ENCODE peak calls at places on chromosomes 16 and 17, in nine cellular contexts. G, X, E, N, J, M, T, Q and D are unnamed samples. For H3K4me1, the result is how much of the 10 kb centered on the place peaks cover.

GRCh38 chr17:83173180-83173996 is 94.0 kb downstream of the METRNL start:
- DNase-seq in E (peak), T (no peak), Q (no peak), N (no peak), M (no peak), J (peak), X (no peak), G (peak), D (no peak)

GRCh38 chr16:27449434-27450188 is 47.6 kb downstream of the IL21R start:
- DNase-seq in N (no peak), E (no peak), J (no peak), M (no peak), T (no peak), G (no peak), X (no peak), Q (peak), D (no peak)

GRCh38 chr17:11928436-11928835 is 68.8 kb downstream of the ZNF18 start:
- DNase-seq in N (no peak), J (no peak), M (no peak), X (peak), Q (no peak), E (no peak), G (no peak), T (no peak), D (no peak)

GRCh38 chr17:63834431-63835166 is 7.1 kb upstream of the FTSJ3 start:
- DNase-seq in Q (peak), X (peak), T (no peak), J (no peak), N (no peak), E (no peak), G (peak), M (no peak), D (no peak)

GRCh38 chr17:31002047-31002446 is 31.2 kb downstream of the RNF135 start:
- DNase-seq in G (no peak), E (no peak), Q (no peak), T (no peak), M (no peak), X (no peak), J (no peak), N (no peak), D (no peak)

GRCh38 chr17:72719582-72720493 is 372.6 kb downstream of the SLC39A11 start:
- DNase-seq in Q (peak), G (no peak), N (no peak), T (no peak), E (no peak), X (no peak), J (no peak), M (no peak), D (no peak)

GRCh38 chr16:70804729-70805169 is 3.8 kb upstream of the VAC14 start:
- DNase-seq in T (no peak), G (peak), Q (no peak), J (no peak), E (no peak), N (no peak), X (no peak), M (no peak), D (no peak)

GRCh38 chr16:17282247-17282646 is 188.5 kb downstream of the XYLT1 start:
- DNase-seq in G (no peak), X (no peak), E (no peak), J (no peak), Q (no peak), N (no peak), M (no peak), T (no peak), D (no peak)

GRCh38 chr17:17152385-17152784 is 53.7 kb downstream of the PLD6 start:
- DNase-seq in M (peak), X (no peak), N (peak), E (no peak), T (no peak), Q (no peak), J (no peak), G (no peak), D (no peak)

GRCh38 chr17:65041518-65041917 is 15.0 kb downstream of the GNA13 start:
- DNase-seq in N (no peak), E (no peak), G (no peak), X (no peak), T (no peak), M (no peak), Q (no peak), J (no peak), D (no peak)

GRCh38 chr17:29205047-29205446 is 24.8 kb upstream of the MYO18A start:
- DNase-seq in M (no peak), G (no peak), X (no peak), E (no peak), T (no peak), N (no peak), J (no peak), Q (no peak), D (no peak)

GRCh38 chr16:88342491-88342890 is 40.3 kb upstream of the ZNF469 start:
- DNase-seq in M (peak), N (no peak), E (no peak), J (no peak), Q (no peak), T (no peak), X (no peak), G (no peak), D (no peak)

GRCh38 chr16:72815348-72816318 is 232.3 kb downstream of the ZFHX3 start:
- DNase-seq in E (no peak), T (no peak), N (no peak), M (no peak), J (no peak), Q (no peak), X (no peak), G (no peak), D (no peak)

GRCh38 chr16:57000271-57001025 is 11.1 kb downstream of the NLRC5 start:
- DNase-seq in X (no peak), N (no peak), Q (no peak), E (no peak), M (peak), T (peak), G (no peak), J (peak), D (peak)

GRCh38 chr16:57007050-57007449 is 17.7 kb downstream of the NLRC5 start:
- DNase-seq in X (no peak), Q (no peak), M (no peak), E (no peak), J (no peak), N (no peak), G (no peak), T (no peak), D (no peak)

GRCh38 chr16:57001026-57001669 is 11.8 kb downstream of the NLRC5 start:
- DNase-seq in J (no peak), G (no peak), X (no peak), M (no peak), E (no peak), Q (no peak), T (no peak), N (no peak), D (no peak)

GRCh38 chr16:57004387-57005250 is 15.3 kb downstream of the NLRC5 start:
- DNase-seq in N (peak), Q (no peak), E (no peak), X (no peak), G (no peak), M (no peak), J (no peak), T (no peak), D (peak)

GRCh38 chr16:57003439-57004386 is 14.4 kb downstream of the NLRC5 start:
- DNase-seq in Q (no peak), E (no peak), G (no peak), N (peak), T (no peak), X (no peak), J (no peak), M (no peak), D (no peak)
- H3K4me1 ChIP-seq in Q (half or more), E (under half), G (under half), N (under half), T (under half), X (under half), J (under half), M (under half), D (under half)

DNA sequence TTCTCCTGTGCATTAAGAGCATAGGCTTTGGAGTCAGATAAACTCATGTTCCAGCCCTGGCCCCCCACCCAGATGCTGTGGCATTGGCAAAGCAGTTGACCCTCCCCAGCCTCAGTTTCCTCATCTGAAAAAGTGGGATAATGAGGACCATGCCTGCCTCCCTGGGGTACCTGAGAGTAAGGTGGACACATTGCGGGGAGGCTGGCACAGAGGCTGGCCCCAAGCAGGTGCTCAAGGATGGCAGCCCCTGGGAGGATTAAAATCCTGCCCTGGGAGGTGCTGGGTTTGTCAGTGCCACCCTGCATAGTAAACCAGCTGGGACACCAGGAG is 11.8 kb downstream of the ENPP7 start:
- DNase-seq in N (no peak), X (no peak), G (no peak), M (no peak), J (no peak), Q (no peak), E (no peak), T (no peak), D (no peak)
- H3K4me1 ChIP-seq in N (under half), X (under half), G (under half), M (under half), J (under half), Q (under half), E (under half), T (under half), D (under half)

GRCh38 chr17:74282587-74283370 is 8.7 kb downstream of the DNAI2 start:
- DNase-seq in T (no peak), N (no peak), M (no peak), Q (peak), G (no peak), J (no peak), X (no peak), E (no peak), D (no peak)

GRCh38 chr17:74280093-74280513 is 6.1 kb downstream of the DNAI2 start:
- DNase-seq in X (no peak), J (no peak), G (no peak), T (no peak), Q (peak), N (no peak), M (peak), E (no peak), D (no peak)

GRCh38 chr17:74277935-74278334 is 3.9 kb downstream of the DNAI2 start:
- DNase-seq in G (no peak), T (no peak), Q (no peak), N (no peak), M (no peak), J (no peak), E (no peak), X (no peak), D (no peak)

GRCh38 chr17:74283371-74283673 is 9.3 kb downstream of the DNAI2 start:
- DNase-seq in J (no peak), M (no peak), G (no peak), X (no peak), T (no peak), Q (no peak), E (no peak), N (no peak), D (no peak)

DNA sequence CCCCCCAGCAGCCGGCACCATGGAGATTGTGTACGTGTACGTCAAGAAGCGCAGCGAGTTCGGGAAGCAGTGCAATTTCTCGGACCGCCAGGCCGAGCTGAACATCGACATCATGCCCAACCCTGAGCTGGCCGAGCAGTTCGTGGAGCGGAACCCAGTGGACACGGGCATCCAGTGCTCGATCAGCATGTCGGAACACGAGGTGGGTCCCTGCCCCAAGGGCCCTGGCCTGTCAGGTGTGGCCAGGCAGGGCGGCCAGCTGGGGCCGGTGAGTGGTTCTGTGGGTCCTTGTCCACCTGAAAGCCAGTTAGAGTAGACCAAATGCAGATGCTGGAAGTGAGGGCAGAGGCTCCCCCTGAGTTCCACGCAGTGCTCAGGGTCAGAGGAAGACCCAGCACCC is 7.8 kb downstream of the DNAI2 start:
- DNase-seq in Q (no peak), J (no peak), N (no peak), X (no peak), E (no peak), G (no peak), T (no peak), M (no peak), D (no peak)
- H3K4me1 ChIP-seq in Q (half or more), J (under half), N (under half), X (under half), E (under half), G (under half), T (under half), M (under half), D (under half)

GRCh38 chr17:75474736-75475135 is 18.3 kb downstream of the TMEM94 start:
- DNase-seq in X (no peak), N (no peak), G (no peak), Q (no peak), T (no peak), E (no peak), M (no peak), J (no peak), D (no peak)

GRCh38 chr17:75476274-75476673 is 19.8 kb downstream of the TMEM94 start:
- DNase-seq in M (no peak), X (no peak), T (no peak), Q (no peak), J (no peak), E (peak), G (no peak), N (no peak), D (no peak)

GRCh38 chr17:75475851-75476250 is 19.4 kb downstream of the TMEM94 start:
- DNase-seq in X (no peak), G (peak), M (peak), T (no peak), N (no peak), E (peak), J (no peak), Q (no peak), D (no peak)

GRCh38 chr17:75476752-75477492 is 20.5 kb downstream of the TMEM94 start:
- DNase-seq in E (no peak), Q (no peak), J (no peak), G (peak), T (no peak), X (no peak), N (no peak), M (no peak), D (no peak)

DNA sequence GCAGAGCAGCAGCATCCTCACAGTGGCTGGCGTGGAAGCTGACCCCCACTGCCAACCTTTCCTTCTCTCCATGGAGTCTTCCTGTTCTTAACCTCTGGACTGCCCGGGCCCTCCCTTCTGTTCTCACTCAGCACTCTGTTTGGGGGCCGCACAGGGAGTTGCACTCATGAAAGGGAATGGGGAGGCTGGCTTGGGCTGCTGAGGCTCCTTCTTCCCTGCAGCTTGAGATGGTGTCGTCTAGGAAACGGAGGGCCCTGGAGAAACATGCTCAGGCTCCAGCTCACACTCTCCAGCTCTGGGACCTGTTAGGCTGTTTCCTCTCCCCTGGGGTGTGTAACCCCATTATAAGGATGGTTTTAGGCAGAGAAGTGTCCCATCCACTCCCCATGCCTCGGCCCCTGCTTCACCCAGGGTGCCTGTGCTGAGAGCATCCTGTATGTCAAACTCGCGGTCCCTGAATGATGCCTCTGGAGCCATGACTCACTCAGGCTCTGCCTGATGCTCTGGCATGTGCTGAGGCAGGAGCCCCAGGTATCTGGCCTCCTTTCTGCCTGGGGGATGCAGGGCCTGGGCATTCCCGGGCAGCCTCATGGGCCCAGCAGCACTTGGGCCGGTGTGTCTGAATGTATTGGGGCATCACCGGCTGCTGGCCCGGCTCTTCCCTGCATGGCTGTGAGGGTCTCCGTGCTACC is 18.9 kb downstream of the TMEM94 start:
- DNase-seq in T (no peak), X (no peak), G (peak), Q (no peak), M (no peak), N (no peak), J (no peak), E (no peak), D (no peak)
- H3K4me1 ChIP-seq in T (under half), X (under half), G (under half), Q (under half), M (half or more), N (under half), J (under half), E (under half), D (under half)

DNA sequence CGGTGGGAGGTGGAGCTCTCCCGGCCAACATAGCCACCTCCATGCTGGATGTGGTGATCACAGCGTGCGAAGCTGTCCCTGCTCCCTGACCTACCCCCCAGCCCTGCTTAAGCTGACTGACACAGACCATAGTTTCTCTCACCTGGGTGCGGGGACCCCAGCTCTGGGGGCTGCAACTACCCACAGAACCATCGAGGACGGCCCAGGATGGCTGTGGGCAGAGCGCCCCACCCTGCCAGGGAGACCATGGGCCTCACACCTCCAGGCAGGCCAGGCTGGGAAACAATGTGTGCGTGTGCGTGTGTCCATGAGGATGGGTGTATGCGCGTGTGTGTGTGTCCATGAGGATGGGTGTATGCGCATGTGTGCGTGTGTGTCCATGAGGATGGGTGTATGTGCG is 20.4 kb downstream of the BAHCC1 start:
- DNase-seq in J (no peak), X (no peak), T (no peak), N (no peak), E (no peak), M (no peak), Q (no peak), G (no peak), D (no peak)
- H3K4me1 ChIP-seq in J (under half), X (under half), T (under half), N (under half), E (under half), M (half or more), Q (under half), G (under half), D (half or more)

GRCh38 chr17:76524598-76525512 is 12.7 kb downstream of the CYGB start:
- DNase-seq in T (no peak), X (no peak), J (no peak), N (no peak), Q (no peak), M (peak), E (peak), G (no peak), D (no peak)
- H3K4me1 ChIP-seq in T (under half), X (under half), J (under half), N (under half), Q (under half), M (half or more), E (under half), G (under half), D (half or more)

DNA sequence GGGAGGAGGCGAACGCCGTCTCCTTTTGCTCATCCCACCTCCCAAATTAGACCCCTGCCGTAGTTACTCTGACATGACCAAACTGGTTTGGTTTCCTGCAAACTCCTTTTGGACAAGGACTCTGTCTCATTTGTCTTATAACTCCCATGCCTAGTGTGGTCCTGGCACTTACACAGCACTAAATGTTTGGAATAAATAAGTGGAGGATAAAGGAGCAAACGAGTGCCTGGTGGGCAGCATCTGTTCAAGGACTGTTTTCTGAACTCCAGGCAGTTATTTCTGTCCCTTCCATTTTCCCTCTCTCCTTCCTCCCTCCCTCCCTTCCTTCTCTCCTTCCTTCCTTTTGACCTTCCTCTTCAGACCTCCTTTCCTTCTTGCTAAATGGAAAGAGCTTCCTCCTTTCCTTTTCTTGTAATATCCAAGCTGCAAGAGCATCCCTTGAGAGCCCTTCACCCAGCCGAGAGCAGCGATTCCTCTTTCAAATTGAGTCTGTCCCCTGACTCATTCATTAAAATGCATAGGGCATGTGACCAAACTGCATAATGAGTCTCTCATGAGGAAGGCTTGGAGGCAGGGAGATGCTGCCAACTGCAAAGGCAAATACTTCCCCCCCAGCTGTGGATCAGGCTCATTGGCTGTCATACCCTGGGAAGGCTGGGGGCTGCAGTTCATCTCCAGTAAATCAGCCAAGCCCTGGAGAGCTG is 36.9 kb downstream of the CHD9 start:
- DNase-seq in X (peak), T (peak), J (no peak), M (peak), G (peak), N (no peak), Q (no peak), E (peak), D (peak)
- H3K4me1 ChIP-seq in X (under half), T (under half), J (under half), M (half or more), G (under half), N (half or more), Q (under half), E (under half), D (half or more)

GRCh38 chr16:62665269-62665668 is 629.0 kb upstream of the CDH8 start:
- DNase-seq in N (no peak), X (peak), Q (no peak), T (no peak), E (no peak), M (no peak), J (no peak), G (peak), D (no peak)

GRCh38 chr16:62661435-62661834 is 625.2 kb upstream of the CDH8 start:
- DNase-seq in G (no peak), M (no peak), N (no peak), J (no peak), T (no peak), X (no peak), Q (no peak), E (no peak), D (no peak)

DNA sequence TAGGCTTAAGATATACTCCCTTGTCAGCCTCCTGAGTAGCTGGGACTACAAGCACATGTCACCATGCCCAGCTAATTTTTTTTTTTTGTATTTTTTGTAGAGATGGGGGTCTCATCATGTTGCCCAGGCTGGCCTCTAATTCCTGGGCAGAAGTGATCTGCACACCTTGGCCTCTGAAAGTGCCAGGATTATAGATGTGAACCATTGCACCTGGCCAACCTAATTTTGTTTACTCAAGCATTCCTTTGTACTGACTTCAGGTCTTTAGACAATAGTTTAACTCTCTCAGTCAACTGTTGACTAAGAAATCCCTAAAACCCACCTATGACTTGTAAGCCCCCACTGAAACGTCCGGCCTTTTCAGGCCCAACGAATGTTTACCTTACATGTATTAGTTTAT is 628.3 kb upstream of the CDH8 start:
- DNase-seq in G (no peak), X (no peak), N (no peak), J (no peak), E (no peak), M (no peak), Q (no peak), T (no peak), D (no peak)
- H3K4me1 ChIP-seq in G (under half), X (under half), N (under half), J (under half), E (under half), M (under half), Q (under half), T (under half), D (under half)